ENCODE peak calls at places on chromosomes 11 and 22, in six cellular contexts. E, X, K, L, G and T are unnamed samples. For H3K36me3, the result is how much of the 10 kb centered on the place peaks cover.

GRCh38 chr11:116694815-116695590 is 77.8 kb downstream of the BUD13 start:
- DNase-seq in X (no peak), G (peak), L (no peak), E (no peak), K (no peak), T (peak)

GRCh38 chr11:70085815-70086769 is 8.0 kb downstream of the ANO1 start:
- DNase-seq in E (no peak), G (no peak), X (peak), L (no peak), K (no peak), T (no peak)

GRCh38 chr11:45930031-45930794 is 7.8 kb downstream of the LARGE2 start:
- DNase-seq in G (peak), E (no peak), L (no peak), X (no peak), K (no peak), T (no peak)

GRCh38 chr11:993632-994167 is 42.8 kb downstream of the MUC6 start:
- DNase-seq in X (no peak), E (no peak), L (no peak), K (no peak), G (no peak), T (no peak)

GRCh38 chr22:20244744-20245576 is 23.2 kb downstream of the RTN4R start:
- DNase-seq in X (no peak), E (no peak), G (no peak), K (no peak), L (no peak), T (no peak)

GRCh38 chr11:10692716-10693115 is 839 bp downstream of the IRAG1 start:
- DNase-seq in L (no peak), G (no peak), E (no peak), X (no peak), K (no peak), T (no peak)

GRCh38 chr11:8773916-8774537 is 91.4 kb downstream of the RPL27A start:
- DNase-seq in E (no peak), K (no peak), L (no peak), G (no peak), X (no peak), T (no peak)

GRCh38 chr11:11119917-11120316 is 233.1 kb downstream of the CSNK2A3 start:
- DNase-seq in L (no peak), K (no peak), X (no peak), E (no peak), G (no peak), T (no peak)

GRCh38 chr11:76049506-76049905 is 156.8 kb downstream of the WNT11 start:
- DNase-seq in G (no peak), L (no peak), X (no peak), E (no peak), K (no peak), T (no peak)

GRCh38 chr11:118621071-118621815 is 13.8 kb downstream of the PHLDB1 start:
- DNase-seq in K (peak), X (peak), E (peak), G (peak), L (peak), T (peak)

GRCh38 chr22:22576244-22576988 is 17.4 kb upstream of the PRAME start:
- DNase-seq in K (peak), G (no peak), X (peak), E (peak), L (no peak), T (no peak)

GRCh38 chr11:102196816-102197215 is 86.6 kb downstream of the YAP1 start:
- DNase-seq in K (peak), E (no peak), X (no peak), L (no peak), G (no peak), T (no peak)

GRCh38 chr22:49936018-49936972 is 17.9 kb downstream of the CRELD2 start:
- DNase-seq in G (peak), E (peak), X (peak), K (peak), L (peak), T (peak)

GRCh38 chr11:86064236-86064803 is 4.6 kb downstream of the PICALM start:
- DNase-seq in L (no peak), G (no peak), K (peak), X (peak), E (no peak), T (no peak)

GRCh38 chr22:20532256-20532993 is 25.0 kb downstream of the MED15 start:
- DNase-seq in G (no peak), X (no peak), L (no peak), K (peak), E (no peak), T (no peak)

GRCh38 chr11:16777576-16777975 is 39.1 kb downstream of the C11orf58 start:
- DNase-seq in G (no peak), E (no peak), L (no peak), X (no peak), K (no peak), T (no peak)

GRCh38 chr11:36377759-36378553 is 81.9 kb downstream of the PRR5L start:
- DNase-seq in K (no peak), E (no peak), X (no peak), G (no peak), L (no peak), T (no peak)

GRCh38 chr11:94276943-94277342 is 27.4 kb upstream of the IZUMO1R start:
- DNase-seq in E (no peak), K (no peak), X (no peak), L (no peak), G (no peak), T (no peak)

GRCh38 chr11:103863497-103863896 is 172.9 kb upstream of the DDI1 start:
- DNase-seq in G (no peak), X (peak), L (no peak), K (peak), E (no peak), T (no peak)

GRCh38 chr11:68148882-68149281 is 27.7 kb upstream of the CHKA start:
- DNase-seq in X (no peak), L (no peak), K (no peak), E (no peak), G (no peak), T (no peak)

GRCh38 chr11:46239801-46240061 is 37.7 kb upstream of the CREB3L1 start:
- DNase-seq in L (no peak), K (peak), E (no peak), G (no peak), X (peak), T (no peak)

GRCh38 chr11:10387209-10388083 is 67.6 kb upstream of the AMPD3 start:
- DNase-seq in X (peak), L (peak), K (peak), E (peak), G (peak), T (peak)

GRCh38 chr11:954392-955144 is 28.9 kb downstream of the AP2A2 start:
- DNase-seq in G (no peak), L (no peak), X (no peak), K (no peak), E (no peak), T (no peak)

GRCh38 chr11:115159122-115159665 is 345.0 kb downstream of the CADM1 start:
- DNase-seq in X (no peak), L (no peak), E (no peak), G (no peak), K (no peak), T (peak)

GRCh38 chr11:35316161-35316560 is 103.2 kb downstream of the SLC1A2 start:
- DNase-seq in E (no peak), L (no peak), G (no peak), X (peak), K (no peak), T (no peak)

GRCh38 chr11:118917488-118918127 is 8.1 kb downstream of the BCL9L start:
- DNase-seq in G (no peak), X (peak), L (peak), K (peak), E (peak), T (peak)

GRCh38 chr22:40635008-40635939 is 1.2 kb downstream of the MRTFA start:
- DNase-seq in K (peak), E (no peak), X (peak), L (peak), G (peak), T (no peak)

GRCh38 chr11:68552542-68552941 is 92.0 kb downstream of the PPP6R3 start:
- DNase-seq in L (no peak), E (no peak), K (no peak), G (no peak), X (no peak), T (no peak)

GRCh38 chr11:60195923-60196368 is 13.1 kb upstream of the MS4A6A start:
- DNase-seq in K (no peak), L (no peak), E (no peak), X (no peak), G (no peak), T (no peak)

GRCh38 chr11:44746894-44747293 is 20.1 kb downstream of the TSPAN18 start:
- DNase-seq in K (peak), X (no peak), L (no peak), E (no peak), G (no peak), T (peak)

GRCh38 chr11:83427943-83428342 is 141.8 kb upstream of the CCDC90B start:
- DNase-seq in K (no peak), G (no peak), L (no peak), E (no peak), X (no peak), T (no peak)

DNA sequence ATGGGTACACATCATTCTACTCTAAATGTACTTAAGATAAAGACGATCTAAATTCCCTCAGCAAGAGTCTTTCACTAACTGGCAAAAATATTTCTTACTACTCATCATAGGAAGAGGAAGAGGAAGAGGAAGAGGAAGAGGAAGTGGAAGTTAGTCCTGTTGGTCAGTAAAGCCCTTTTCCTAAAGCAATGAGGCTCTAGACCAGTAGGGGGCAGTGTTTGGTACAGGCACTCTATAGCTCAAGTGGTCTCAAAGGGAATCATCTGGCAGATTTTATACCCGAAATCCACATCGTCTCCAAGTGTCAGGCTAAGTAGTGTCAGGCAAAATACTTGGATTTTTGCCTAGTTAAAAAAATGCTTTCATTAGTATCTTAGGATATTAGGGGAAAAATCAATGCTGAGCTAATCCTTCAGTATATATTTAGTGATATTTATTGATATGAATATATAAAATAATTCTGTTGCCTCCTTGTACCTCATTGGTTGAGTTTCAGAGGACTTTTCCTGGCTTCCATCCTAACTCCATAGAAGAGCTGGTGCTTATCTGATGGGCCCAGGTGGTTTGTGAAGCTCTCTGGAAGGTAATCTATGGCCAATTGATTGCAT is 7.7 kb downstream of the BLID start:
- DNase-seq in X (no peak), E (no peak), K (no peak), L (peak), G (no peak), T (no peak)
- H3K36me3 ChIP-seq in X (under half), E (under half), K (half or more), L (under half), G (under half), T (under half)

GRCh38 chr11:64611176-64611575 is 20.2 kb downstream of the SLC22A12 start:
- DNase-seq in K (no peak), G (no peak), L (no peak), X (no peak), E (no peak), T (no peak)
- H3K36me3 ChIP-seq in K (under half), G (under half), L (under half), X (under half), E (under half), T (under half)

GRCh38 chr22:38487946-38488345 is 18.2 kb downstream of the DDX17 start:
- DNase-seq in L (no peak), G (no peak), K (no peak), E (no peak), X (no peak), T (no peak)
- H3K36me3 ChIP-seq in L (half or more), G (under half), K (half or more), E (under half), X (under half), T (half or more)

DNA sequence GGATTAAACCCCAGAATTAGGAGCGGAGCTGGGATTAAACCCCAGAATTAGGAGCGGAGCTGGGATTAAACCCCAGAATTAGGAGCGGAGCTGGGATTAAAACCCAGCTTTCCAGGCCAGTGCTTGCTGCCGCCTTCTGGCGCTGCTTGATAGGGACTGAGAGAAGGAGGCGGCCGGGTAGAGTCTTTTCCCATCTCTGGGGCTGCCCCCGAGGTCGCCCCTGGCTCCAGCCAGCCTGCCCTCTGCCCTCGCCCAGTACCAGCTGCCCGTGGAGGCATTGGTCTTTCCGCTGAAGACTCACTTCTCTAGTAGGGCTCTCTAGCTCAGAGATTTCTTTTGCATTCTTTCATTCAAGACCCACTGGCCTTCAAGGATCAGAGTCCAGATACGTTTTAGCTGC is 5.2 kb downstream of the TRMU start:
- DNase-seq in L (no peak), E (peak), G (peak), X (no peak), K (no peak), T (no peak)
- H3K36me3 ChIP-seq in L (half or more), E (under half), G (under half), X (under half), K (half or more), T (half or more)

GRCh38 chr11:66625752-66626149 is 9.3 kb downstream of the RBM14 start:
- DNase-seq in E (no peak), G (no peak), L (no peak), K (no peak), X (no peak), T (no peak)

GRCh38 chr11:66625041-66625751 is 8.8 kb downstream of the RBM14 start:
- DNase-seq in E (no peak), G (no peak), K (no peak), L (no peak), X (no peak), T (no peak)

GRCh38 chr11:66628061-66628603 is 10.4 kb upstream of the RBM4 start:
- DNase-seq in X (no peak), E (no peak), G (no peak), K (no peak), L (no peak), T (no peak)

GRCh38 chr11:66626382-66626781 is 10.0 kb downstream of the RBM14 start:
- DNase-seq in K (no peak), L (no peak), G (no peak), E (no peak), X (no peak), T (no peak)

GRCh38 chr11:66626926-66627325 is 10.5 kb downstream of the RBM14 start:
- DNase-seq in X (no peak), G (no peak), E (no peak), L (no peak), K (no peak), T (no peak)
- H3K36me3 ChIP-seq in X (under half), G (under half), E (under half), L (half or more), K (half or more), T (half or more)